ENCODE peak calls at places on chromosomes 6 and 20, in six cellular contexts. Q is H1, L is K562, I is WTC11, K is HepG2, M is GM23338. P is an unnamed sample.

GRCh38 chr6:7154341-7155139 is 46.8 kb downstream of the RREB1 start:
- DNase-seq in Q (no peak), M (no peak), I (no peak), K (no peak), L (no peak), P (peak)

GRCh38 chr6:2899596-2899995 is 3.5 kb downstream of the SERPINB9 start:
- DNase-seq in L (no peak), M (no peak), Q (no peak), K (no peak), I (no peak), P (no peak)

GRCh38 chr6:28772480-28773381 is 151.1 kb downstream of the TRIM27 start:
- DNase-seq in I (no peak), L (peak), M (peak), K (no peak), Q (no peak), P (no peak)

GRCh38 chr6:16338577-16339262 is 100.3 kb downstream of the GMPR start:
- DNase-seq in L (peak), Q (no peak), I (no peak), K (no peak), M (peak), P (no peak)

GRCh38 chr20:35490736-35491181 is 35.4 kb downstream of the CEP250 start:
- DNase-seq in I (no peak), Q (no peak), K (no peak), M (no peak), L (no peak), P (peak)

GRCh38 chr20:26167499-26167898 is 470.8 kb upstream of the ZNF337 start:
- DNase-seq in L (no peak), I (no peak), M (no peak), Q (no peak), K (no peak), P (no peak)

GRCh38 chr20:62624325-62624690 is 18.0 kb upstream of the SLCO4A1 start:
- DNase-seq in K (peak), I (no peak), Q (no peak), M (peak), L (no peak), P (no peak)

GRCh38 chr6:167647750-167648470 is 178.8 kb upstream of the AFDN start:
- DNase-seq in Q (no peak), M (no peak), I (no peak), K (no peak), L (no peak), P (no peak)

GRCh38 chr6:143328885-143329284 is 121.6 kb downstream of the ADAT2 start:
- DNase-seq in Q (no peak), K (no peak), M (no peak), I (no peak), L (no peak), P (no peak)

GRCh38 chr20:52446421-52447231 is 255.0 kb upstream of the ZFP64 start:
- DNase-seq in I (no peak), L (peak), M (no peak), K (no peak), Q (no peak), P (no peak)

GRCh38 chr20:58458342-58459057 is 56.7 kb downstream of the APCDD1L start:
- DNase-seq in Q (no peak), K (no peak), L (no peak), M (no peak), I (no peak), P (peak)

GRCh38 chr20:17666491-17666890 is 15.6 kb downstream of the RRBP1 start:
- DNase-seq in K (no peak), Q (no peak), L (no peak), I (no peak), M (no peak), P (no peak)

GRCh38 chr20:38441916-38442315 is 6.8 kb upstream of the SNHG17 start:
- DNase-seq in M (no peak), L (no peak), Q (no peak), I (no peak), K (no peak), P (no peak)

GRCh38 chr6:36104836-36105235 is 25.5 kb upstream of the MAPK13 start:
- DNase-seq in M (no peak), Q (no peak), I (no peak), L (no peak), K (no peak), P (no peak)

GRCh38 chr6:5497896-5498578 is 236.7 kb downstream of the FARS2 start:
- DNase-seq in M (no peak), I (no peak), Q (no peak), K (no peak), L (no peak), P (no peak)

GRCh38 chr20:61980647-61981583 is 84.8 kb downstream of the TAF4 start:
- DNase-seq in I (peak), M (peak), L (peak), K (peak), Q (no peak), P (no peak)

GRCh38 chr20:905999-906520 is 10.1 kb downstream of the ANGPT4 start:
- DNase-seq in K (no peak), L (no peak), Q (no peak), M (no peak), I (no peak), P (no peak)

GRCh38 chr6:39543117-39543516 is 182.1 kb downstream of the KIF6 start:
- DNase-seq in Q (no peak), K (no peak), M (no peak), L (no peak), I (no peak), P (no peak)

GRCh38 chr6:135581211-135581610 is 83.7 kb upstream of the AHI1 start:
- DNase-seq in Q (no peak), L (no peak), K (no peak), I (no peak), M (peak), P (no peak)

GRCh38 chr6:3157151-3157933 is at the start of gene TUBB2A:
- DNase-seq in M (peak), Q (no peak), K (peak), I (peak), L (peak), P (no peak)

GRCh38 chr6:13355969-13356368 is 27.6 kb upstream of the TBC1D7 start:
- DNase-seq in M (no peak), I (no peak), K (no peak), Q (no peak), L (no peak), P (peak)

DNA sequence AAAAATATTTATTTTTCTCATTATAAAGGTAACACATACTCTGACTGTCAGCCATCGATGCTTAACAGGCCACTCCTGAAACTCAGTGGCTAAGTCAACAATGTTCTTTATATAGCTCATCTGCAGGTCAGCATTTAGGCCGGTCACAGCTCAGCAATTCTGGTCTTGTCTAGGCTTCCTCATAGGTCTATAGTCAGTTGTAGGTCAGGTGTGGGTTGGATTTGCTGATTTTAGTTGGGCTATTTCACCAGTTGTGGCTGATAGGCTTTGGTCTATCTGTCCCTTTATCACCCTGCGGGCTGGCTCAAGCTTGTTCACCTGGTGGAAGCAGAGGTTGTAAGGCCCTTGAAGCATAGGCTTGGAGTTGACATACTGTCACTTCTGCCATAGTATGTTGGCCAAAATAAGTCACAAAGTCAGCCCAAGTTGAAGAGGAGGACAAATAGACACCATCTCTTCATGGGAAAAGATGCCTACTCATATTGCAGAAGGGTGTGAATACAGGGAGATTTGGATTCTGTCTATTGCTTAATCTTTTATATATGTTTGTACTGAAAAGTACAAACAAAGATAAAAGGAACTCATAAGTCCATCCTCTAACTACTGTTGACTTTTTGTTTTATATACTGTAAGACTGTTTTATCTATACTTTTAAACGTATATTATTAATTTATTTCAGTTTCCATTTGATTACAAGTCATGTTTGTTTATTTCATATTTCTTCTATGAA is 75.0 kb downstream of the BCKDHB start:
- DNase-seq in Q (no peak), K (no peak), M (no peak), L (peak), I (no peak), P (no peak)
- TF ChIP-seq CREB1 in Q (no peak), K (no peak), M (no peak), L (no peak), I (no peak), P (no peak)

GRCh38 chr6:44234101-44235090 is 11.0 kb downstream of the SLC29A1 start:
- DNase-seq in M (peak), Q (no peak), K (peak), I (peak), L (peak), P (no peak)
- TF ChIP-seq CREB1 in M (no peak), Q (peak), K (no peak), I (no peak), L (no peak), P (no peak)

DNA sequence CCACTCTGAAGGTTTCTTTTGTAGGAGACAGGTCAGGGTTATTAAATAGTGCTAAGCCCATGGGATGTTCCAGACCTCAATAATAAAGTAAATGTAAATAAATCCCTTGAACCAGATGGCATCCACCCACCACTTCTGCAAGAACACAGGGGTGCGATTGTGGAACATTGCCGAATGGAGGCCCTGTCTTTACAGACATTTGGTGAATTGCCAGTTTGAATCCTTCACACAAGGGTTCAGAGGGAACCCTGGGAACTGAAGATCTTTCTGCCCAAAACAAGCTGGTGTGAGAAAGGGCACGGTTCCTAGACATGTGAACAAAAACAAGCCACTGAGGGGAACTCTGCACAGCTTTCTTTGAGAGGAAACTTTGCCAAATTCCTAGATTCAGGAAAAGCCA is 30.2 kb upstream of the RNF8 start:
- DNase-seq in K (no peak), I (no peak), Q (no peak), L (no peak), M (no peak), P (no peak)
- TF ChIP-seq CREB1 in K (no peak), I (no peak), Q (no peak), L (no peak), M (no peak), P (no peak)

GRCh38 chr6:56668158-56668557 is 25.5 kb upstream of the DST start:
- DNase-seq in K (no peak), I (no peak), Q (no peak), M (no peak), L (no peak), P (no peak)
- TF ChIP-seq CREB1 in K (no peak), I (no peak), Q (no peak), M (no peak), L (no peak), P (no peak)

P was measured in GM12878.